ENCODE peak calls at places on chromosomes 2 and 18, in nine cellular contexts. P is ovary, Y is lung, B is OCI-LY7, F is uterus, C is kidney, K is Caco-2, L is heart left ventricle, X is body of pancreas. S is an unnamed sample. For H3K9me3, the result is how much of the 10 kb centered on the place peaks cover.

GRCh38 chr2:24339856-24340262 is 20.5 kb downstream of the ITSN2 start:
- DNase-seq in X (peak), K (no peak), Y (no peak), C (no peak), F (no peak), B (no peak), L (no peak), P (no peak), S (no peak)

GRCh38 chr18:55506074-55506473 is 81.9 kb downstream of the TCF4 start:
- DNase-seq in P (no peak), Y (no peak), B (peak), F (no peak), K (no peak), L (no peak), X (no peak), C (no peak), S (no peak)

GRCh38 chr2:60739156-60739555 is 16.9 kb upstream of the PAPOLG start:
- DNase-seq in L (no peak), P (no peak), F (no peak), K (no peak), C (no peak), Y (no peak), X (no peak), B (no peak), S (no peak)

GRCh38 chr2:204187513-204188088 is 251.0 kb downstream of the ICOS start:
- DNase-seq in L (no peak), X (no peak), P (no peak), Y (no peak), B (no peak), C (no peak), F (no peak), K (no peak), S (no peak)

GRCh38 chr2:86333378-86333777 is 4.0 kb downstream of the REEP1 start:
- DNase-seq in C (no peak), P (no peak), Y (no peak), B (no peak), F (no peak), L (no peak), K (no peak), X (no peak), S (no peak)

GRCh38 chr2:85774126-85774978 is 20.6 kb downstream of the ATOH8 start:
- DNase-seq in K (no peak), C (peak), L (peak), F (no peak), X (no peak), P (no peak), B (no peak), Y (no peak), S (no peak)

GRCh38 chr2:106189764-106190468 is 4.2 kb downstream of the UXS1 start:
- DNase-seq in K (no peak), Y (no peak), P (no peak), F (no peak), C (no peak), X (no peak), L (no peak), B (no peak), S (no peak)

GRCh38 chr2:232327089-232328037 is 51.2 kb upstream of the ALPP start:
- DNase-seq in X (peak), B (peak), L (peak), F (peak), P (peak), Y (peak), K (peak), C (peak), S (peak)

GRCh38 chr18:50466634-50467033 is 91.8 kb downstream of the SKA1 start:
- DNase-seq in C (no peak), P (no peak), Y (no peak), B (no peak), X (no peak), L (no peak), K (no peak), F (no peak), S (no peak)

GRCh38 chr2:8380026-8380425 is 301.8 kb upstream of the ID2 start:
- DNase-seq in L (peak), K (no peak), B (peak), X (no peak), Y (no peak), C (no peak), P (no peak), F (no peak), S (no peak)

GRCh38 chr18:65018184-65018583 is 732.6 kb upstream of the CDH7 start:
- DNase-seq in P (no peak), Y (no peak), K (no peak), X (no peak), C (no peak), F (no peak), L (no peak), B (no peak), S (no peak)

GRCh38 chr18:72672364-72673151 is 128.4 kb upstream of the CBLN2 start:
- DNase-seq in X (no peak), B (peak), C (no peak), F (no peak), K (no peak), Y (no peak), L (no peak), P (no peak), S (no peak)

GRCh38 chr18:56240405-56240804 is 398.0 kb downstream of the TXNL1 start:
- DNase-seq in Y (no peak), C (no peak), F (no peak), K (no peak), L (no peak), X (no peak), B (no peak), P (no peak), S (no peak)

GRCh38 chr2:5766051-5766450 is 73.9 kb downstream of the SOX11 start:
- DNase-seq in C (no peak), K (no peak), B (no peak), L (no peak), F (no peak), X (no peak), P (no peak), Y (no peak), S (no peak)

GRCh38 chr18:74266161-74266560 is 25.6 kb downstream of the CYB5A start:
- DNase-seq in P (no peak), L (no peak), X (no peak), B (no peak), F (no peak), C (no peak), K (no peak), Y (no peak), S (no peak)

GRCh38 chr18:63180971-63181376 is 138.6 kb downstream of the BCL2 start:
- DNase-seq in L (no peak), Y (no peak), P (no peak), X (no peak), F (no peak), C (no peak), K (no peak), B (no peak), S (no peak)

GRCh38 chr2:71846072-71846471 is 301.6 kb downstream of the CYP26B1 start:
- DNase-seq in L (no peak), B (no peak), C (no peak), Y (no peak), P (no peak), K (no peak), X (no peak), F (no peak), S (no peak)

GRCh38 chr18:25289040-25289631 is 62.8 kb downstream of the ZNF521 start:
- DNase-seq in F (peak), L (no peak), Y (no peak), X (no peak), P (no peak), K (no peak), C (no peak), B (no peak), S (no peak)

DNA sequence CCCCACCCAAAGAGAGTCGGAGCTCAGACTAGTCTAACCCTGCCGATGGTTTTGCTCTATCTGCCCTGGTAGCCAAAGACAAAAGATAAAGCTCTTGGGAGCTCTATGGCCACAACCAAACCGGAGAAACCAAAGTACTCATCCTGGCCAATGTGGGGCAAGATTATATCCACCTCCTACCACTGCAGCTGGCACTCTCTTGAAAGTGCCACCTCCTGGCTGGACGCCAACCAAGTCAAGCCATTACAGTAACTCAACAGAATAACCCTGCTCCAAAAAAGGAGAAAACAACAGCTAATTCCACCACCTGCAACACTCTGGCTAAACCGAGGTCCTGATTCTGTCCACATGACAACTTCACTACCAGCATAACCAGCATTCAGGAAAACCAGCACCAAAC is 57.6 kb downstream of the SESTD1 start:
- DNase-seq in F (no peak), X (no peak), Y (no peak), B (no peak), L (no peak), K (no peak), C (peak), P (no peak), S (no peak)
- H3K9me3 ChIP-seq in F (under half), X (under half), Y (under half), B (under half), L (under half), K (under half), C (under half), P (under half), S (under half)

DNA sequence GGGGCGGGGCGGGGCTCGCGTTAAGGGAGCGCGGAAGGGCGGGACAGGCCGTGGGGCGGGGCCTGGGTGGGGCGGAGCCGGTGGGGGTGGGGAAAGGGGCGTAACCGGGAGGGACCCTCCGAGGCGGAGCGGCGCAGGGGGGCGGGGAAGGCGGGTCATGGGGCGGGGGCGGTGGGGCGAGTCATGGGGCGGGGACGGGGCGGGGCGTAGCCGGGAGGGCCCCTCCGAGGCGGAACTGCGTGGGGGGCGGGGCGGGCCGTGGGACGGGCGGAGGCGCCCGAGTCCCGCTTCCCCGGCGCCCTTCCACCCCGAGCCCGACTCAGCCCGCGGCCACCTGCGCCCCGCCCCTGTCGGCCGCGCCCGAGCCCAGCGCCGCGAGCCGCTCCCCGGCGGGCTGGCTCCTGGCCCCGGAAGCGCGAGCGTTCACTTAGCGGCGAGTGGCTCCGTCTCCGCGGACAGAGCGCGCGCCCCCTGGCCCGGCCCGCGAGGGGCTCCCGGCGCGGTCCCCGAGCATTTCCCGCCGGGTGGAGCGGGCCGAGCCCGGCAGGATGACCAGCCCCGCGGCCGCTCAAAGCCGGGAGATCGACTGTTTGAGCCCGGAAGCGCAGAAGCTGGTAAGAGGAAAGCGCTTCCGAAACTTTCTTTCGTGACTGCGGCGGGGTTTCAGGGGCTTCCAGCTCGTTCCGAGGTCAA is 64.7 kb downstream of the LRRFIP1 start:
- DNase-seq in X (peak), K (peak), F (peak), B (peak), L (peak), C (peak), Y (peak), P (peak), S (peak)
- TF ChIP-seq CTCF in X (no peak), K (no peak), F (no peak), B (no peak), L (peak), C (no peak), Y (no peak), P (peak), S (no peak)

GRCh38 chr2:16185671-16186391 is 245.5 kb downstream of the MYCN start:
- DNase-seq in B (no peak), X (no peak), K (no peak), Y (no peak), L (no peak), F (no peak), P (no peak), C (no peak), S (no peak)
- H3K9me3 ChIP-seq in B (under half), X (under half), K (under half), Y (under half), L (under half), F (under half), P (under half), C (under half), S (under half)

GRCh38 chr18:61322265-61322873 is 10.9 kb upstream of the CDH20 start:
- DNase-seq in F (peak), X (peak), K (peak), L (peak), C (no peak), B (peak), Y (no peak), P (peak), S (no peak)
- TF ChIP-seq CTCF in F (no peak), X (peak), K (peak), L (peak), C (peak), B (peak), Y (peak), P (no peak), S (no peak)

DNA sequence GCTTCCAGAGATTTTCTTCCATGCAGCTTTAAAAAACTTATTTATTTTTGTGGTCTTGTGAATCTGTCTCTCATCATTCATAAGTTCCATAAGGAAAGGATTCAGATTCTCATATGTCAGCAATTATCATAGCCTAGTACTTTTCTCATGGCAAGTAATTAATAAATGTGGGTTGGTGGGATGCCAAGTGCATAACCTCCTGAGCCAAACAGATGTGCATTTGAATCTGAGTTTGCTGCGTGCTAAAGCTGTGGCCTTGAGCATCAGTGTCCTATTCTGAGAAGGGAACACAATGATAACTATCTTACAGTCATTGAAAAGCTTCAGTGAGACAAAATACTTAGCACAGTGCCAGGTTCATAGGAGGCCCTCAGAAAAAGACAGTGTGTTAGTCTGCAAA is 331.9 kb downstream of the PDE11A start:
- DNase-seq in K (no peak), X (no peak), F (no peak), C (no peak), B (no peak), L (no peak), Y (no peak), P (no peak), S (no peak)
- H3K9me3 ChIP-seq in K (under half), X (under half), F (under half), C (under half), B (under half), L (under half), Y (under half), P (under half), S (under half)

S was measured in CD4-positive, alpha-beta T cell.